ENCODE peak calls at places on chromosomes 1 and 21, in six cellular contexts. One of them, this sample, is unnamed. For H3K4me1 and H3K36me3, the result is how much of the 10 kb centered on the place peaks cover.

GRCh38 chr1:161676441-161676840 is 13.5 kb downstream of the FCGR2B start:
- DNase-seq in lower lobe of right lung: no peak
- DNase-seq in cardiac muscle cell: no peak
- DNase-seq in CD4-positive, alpha-beta memory T cell: no peak
- DNase-seq in GM23248: no peak
- DNase-seq in ovary: no peak
- DNase-seq in this sample: no peak

GRCh38 chr1:118986291-118986838 is 1.8 kb downstream of the TBX15 start:
- DNase-seq in GM23248: peak
- DNase-seq in ovary: no peak
- DNase-seq in cardiac muscle cell: no peak
- DNase-seq in lower lobe of right lung: no peak
- DNase-seq in CD4-positive, alpha-beta memory T cell: no peak
- DNase-seq in this sample: no peak

GRCh38 chr1:161195171-161195570 is 3.7 kb downstream of the ADAMTS4 start:
- DNase-seq in GM23248: no peak
- DNase-seq in cardiac muscle cell: no peak
- DNase-seq in lower lobe of right lung: no peak
- DNase-seq in ovary: no peak
- DNase-seq in CD4-positive, alpha-beta memory T cell: no peak
- DNase-seq in this sample: no peak

GRCh38 chr1:154326546-154327465 is 1.5 kb downstream of the ATP8B2 start:
- DNase-seq in cardiac muscle cell: no peak
- DNase-seq in GM23248: peak
- DNase-seq in lower lobe of right lung: no peak
- DNase-seq in ovary: peak
- DNase-seq in CD4-positive, alpha-beta memory T cell: no peak
- DNase-seq in this sample: no peak

GRCh38 chr1:3457910-3458621 is 3.6 kb downstream of the ARHGEF16 start:
- DNase-seq in cardiac muscle cell: peak
- DNase-seq in GM23248: no peak
- DNase-seq in lower lobe of right lung: no peak
- DNase-seq in ovary: no peak
- DNase-seq in CD4-positive, alpha-beta memory T cell: no peak
- DNase-seq in this sample: no peak

GRCh38 chr21:44958471-44959191 is 18.8 kb downstream of the SLX9 start:
- DNase-seq in GM23248: peak
- DNase-seq in CD4-positive, alpha-beta memory T cell: no peak
- DNase-seq in cardiac muscle cell: no peak
- DNase-seq in lower lobe of right lung: peak
- DNase-seq in ovary: peak
- DNase-seq in this sample: no peak

GRCh38 chr1:231626535-231626950 is at the start of gene DISC1:
- DNase-seq in GM23248: peak
- DNase-seq in ovary: peak
- DNase-seq in CD4-positive, alpha-beta memory T cell: peak
- DNase-seq in cardiac muscle cell: peak
- DNase-seq in lower lobe of right lung: peak
- DNase-seq in this sample: peak

GRCh38 chr1:47780469-47780995 is 216.7 kb downstream of the TRABD2B start:
- DNase-seq in lower lobe of right lung: no peak
- DNase-seq in ovary: no peak
- DNase-seq in GM23248: no peak
- DNase-seq in cardiac muscle cell: no peak
- DNase-seq in CD4-positive, alpha-beta memory T cell: no peak
- DNase-seq in this sample: no peak

GRCh38 chr1:246165826-246166709 is 341.0 kb downstream of the SMYD3 start:
- DNase-seq in ovary: no peak
- DNase-seq in lower lobe of right lung: no peak
- DNase-seq in CD4-positive, alpha-beta memory T cell: no peak
- DNase-seq in cardiac muscle cell: no peak
- DNase-seq in GM23248: no peak
- DNase-seq in this sample: no peak

GRCh38 chr1:206584265-206584648 is 28.0 kb downstream of the EIF2D start:
- DNase-seq in ovary: no peak
- DNase-seq in cardiac muscle cell: no peak
- DNase-seq in lower lobe of right lung: no peak
- DNase-seq in CD4-positive, alpha-beta memory T cell: no peak
- DNase-seq in GM23248: no peak
- DNase-seq in this sample: no peak

GRCh38 chr1:95309031-95309459 is 75.0 kb downstream of the RWDD3 start:
- DNase-seq in CD4-positive, alpha-beta memory T cell: no peak
- DNase-seq in cardiac muscle cell: peak
- DNase-seq in ovary: no peak
- DNase-seq in GM23248: peak
- DNase-seq in lower lobe of right lung: no peak
- DNase-seq in this sample: no peak

GRCh38 chr1:111570781-111571181 is 48.8 kb upstream of the RAP1A start:
- DNase-seq in cardiac muscle cell: no peak
- DNase-seq in GM23248: peak
- DNase-seq in CD4-positive, alpha-beta memory T cell: peak
- DNase-seq in ovary: no peak
- DNase-seq in lower lobe of right lung: no peak
- DNase-seq in this sample: no peak

GRCh38 chr21:27570306-27570868 is 603.5 kb upstream of the ADAMTS5 start:
- DNase-seq in GM23248: peak
- DNase-seq in ovary: peak
- DNase-seq in lower lobe of right lung: peak
- DNase-seq in CD4-positive, alpha-beta memory T cell: no peak
- DNase-seq in cardiac muscle cell: no peak
- DNase-seq in this sample: no peak
- H3K4me3 ChIP-seq in GM23248: peak
- H3K4me3 ChIP-seq in ovary: no peak
- H3K4me3 ChIP-seq in lower lobe of right lung: no peak
- H3K4me3 ChIP-seq in CD4-positive, alpha-beta memory T cell: no peak
- H3K4me3 ChIP-seq in cardiac muscle cell: no peak
- H3K4me3 ChIP-seq in this sample: no peak

DNA sequence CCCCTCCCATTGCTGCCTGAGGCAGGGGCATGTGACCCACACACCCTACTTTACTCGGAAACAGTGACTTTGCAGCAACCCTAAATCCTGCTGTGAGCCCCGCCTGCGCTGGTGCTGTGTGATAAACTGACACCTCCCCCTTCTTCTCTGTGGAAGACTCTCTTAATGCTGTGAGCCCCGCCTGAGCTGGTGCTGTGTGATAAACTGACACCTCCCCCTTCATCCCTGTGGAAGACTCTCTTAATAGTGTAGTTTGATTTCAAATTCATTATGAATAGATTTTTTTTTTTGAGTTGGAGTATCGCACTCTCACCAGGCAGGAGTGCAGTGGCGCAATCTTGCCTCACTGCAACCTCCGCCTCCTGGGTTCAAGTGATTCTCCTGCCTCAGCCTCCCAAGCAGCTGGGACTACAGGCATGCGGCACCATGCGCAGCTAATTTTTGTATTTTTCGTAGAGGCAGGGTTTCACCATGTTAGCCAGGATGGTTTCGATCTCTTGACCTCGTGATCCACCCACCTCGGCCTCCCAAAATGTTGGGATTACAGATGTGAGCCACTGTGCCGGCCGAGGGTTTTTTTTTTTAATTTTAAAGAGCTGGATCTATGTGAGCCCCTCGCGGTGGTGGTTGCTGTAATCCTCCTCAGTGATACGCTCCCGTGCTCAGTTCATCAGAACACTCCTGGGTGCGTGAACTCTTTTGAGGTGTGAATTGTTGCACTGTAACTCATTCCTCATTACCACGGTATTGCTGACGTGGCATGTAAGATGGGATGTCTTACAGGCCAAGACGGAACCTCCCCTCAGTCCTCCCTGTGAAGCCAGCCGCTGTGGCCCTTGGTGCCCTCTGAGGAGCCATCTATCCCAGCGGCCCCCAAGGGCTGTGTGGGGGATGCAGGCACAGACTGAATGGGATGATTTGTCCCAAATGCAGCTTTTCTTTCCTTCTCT is 60.3 kb downstream of the GALNT2 start:
- DNase-seq in cardiac muscle cell: no peak
- DNase-seq in GM23248: no peak
- DNase-seq in ovary: no peak
- DNase-seq in lower lobe of right lung: peak
- DNase-seq in CD4-positive, alpha-beta memory T cell: peak
- DNase-seq in this sample: no peak
- H3K4me1 ChIP-seq in cardiac muscle cell: half or more
- H3K4me1 ChIP-seq in GM23248: under half
- H3K4me1 ChIP-seq in ovary: under half
- H3K4me1 ChIP-seq in lower lobe of right lung: under half
- H3K4me1 ChIP-seq in CD4-positive, alpha-beta memory T cell: under half
- H3K4me1 ChIP-seq in this sample: under half

DNA sequence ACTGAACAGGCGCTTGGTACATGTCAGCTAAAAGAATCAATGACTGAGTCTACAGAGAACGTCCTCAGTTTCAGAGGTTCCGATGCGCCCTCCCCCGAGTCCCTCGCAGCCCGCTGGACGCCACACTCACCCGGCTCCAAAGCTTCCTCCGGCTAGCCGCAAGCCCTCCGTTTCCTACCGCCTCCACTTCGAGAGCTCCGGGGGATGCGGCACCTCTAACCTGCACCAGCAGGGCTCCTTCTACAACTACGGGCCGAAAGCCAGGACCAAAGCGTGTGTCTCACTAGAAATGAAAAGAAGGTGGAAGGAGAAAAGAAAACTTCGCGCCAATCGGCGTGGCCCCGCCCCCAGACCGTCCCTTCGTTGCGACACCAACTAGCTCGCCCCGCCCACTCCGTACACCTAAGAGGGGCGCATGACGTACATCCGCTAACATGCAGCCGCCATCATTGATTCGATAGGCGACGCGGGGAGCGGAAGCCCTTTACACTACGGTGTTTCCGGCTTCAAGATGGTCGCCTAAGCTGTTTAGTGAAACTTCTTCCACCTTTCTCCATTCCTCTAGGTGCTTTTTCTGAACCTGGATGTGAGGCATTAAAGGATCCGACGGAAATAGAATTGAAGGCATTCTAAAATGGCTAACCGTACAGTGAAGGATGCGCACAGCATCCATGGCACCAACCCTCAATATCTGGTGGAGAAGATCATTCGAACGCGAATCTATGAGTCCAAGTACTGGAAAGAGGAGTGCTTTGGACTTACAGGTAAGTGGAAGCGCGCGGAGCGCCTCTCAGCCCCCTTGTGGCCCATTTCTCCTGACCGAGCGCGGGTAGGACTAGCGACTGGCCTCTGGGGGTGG is at the start of the genes ORC1 and PRPF38A:
- DNase-seq in GM23248: peak
- DNase-seq in CD4-positive, alpha-beta memory T cell: peak
- DNase-seq in cardiac muscle cell: peak
- DNase-seq in ovary: peak
- DNase-seq in lower lobe of right lung: peak
- DNase-seq in this sample: peak
- H3K36me3 ChIP-seq in GM23248: under half
- H3K36me3 ChIP-seq in CD4-positive, alpha-beta memory T cell: under half
- H3K36me3 ChIP-seq in cardiac muscle cell: under half
- H3K36me3 ChIP-seq in ovary: under half
- H3K36me3 ChIP-seq in lower lobe of right lung: under half
- H3K36me3 ChIP-seq in this sample: under half

GRCh38 chr1:158932171-158932570 is 819 bp downstream of the PYHIN1 start:
- DNase-seq in lower lobe of right lung: no peak
- DNase-seq in cardiac muscle cell: no peak
- DNase-seq in CD4-positive, alpha-beta memory T cell: peak
- DNase-seq in ovary: no peak
- DNase-seq in GM23248: no peak
- DNase-seq in this sample: no peak

GRCh38 chr1:158939180-158939579 is 7.8 kb downstream of the PYHIN1 start:
- DNase-seq in CD4-positive, alpha-beta memory T cell: no peak
- DNase-seq in ovary: no peak
- DNase-seq in GM23248: no peak
- DNase-seq in cardiac muscle cell: no peak
- DNase-seq in lower lobe of right lung: no peak
- DNase-seq in this sample: no peak

GRCh38 chr1:158930504-158930903 is 848 bp upstream of the PYHIN1 start:
- DNase-seq in GM23248: no peak
- DNase-seq in lower lobe of right lung: no peak
- DNase-seq in cardiac muscle cell: no peak
- DNase-seq in CD4-positive, alpha-beta memory T cell: peak
- DNase-seq in ovary: no peak
- DNase-seq in this sample: peak

GRCh38 chr1:158931055-158931737 is at the start of gene PYHIN1:
- DNase-seq in ovary: no peak
- DNase-seq in CD4-positive, alpha-beta memory T cell: peak
- DNase-seq in GM23248: no peak
- DNase-seq in cardiac muscle cell: no peak
- DNase-seq in lower lobe of right lung: no peak
- DNase-seq in this sample: peak

GRCh38 chr1:158933621-158934020 is 2.3 kb downstream of the PYHIN1 start:
- DNase-seq in GM23248: no peak
- DNase-seq in lower lobe of right lung: no peak
- DNase-seq in ovary: no peak
- DNase-seq in CD4-positive, alpha-beta memory T cell: peak
- DNase-seq in cardiac muscle cell: no peak
- DNase-seq in this sample: peak
- H3K4me3 ChIP-seq in GM23248: no peak
- H3K4me3 ChIP-seq in lower lobe of right lung: peak
- H3K4me3 ChIP-seq in ovary: no peak
- H3K4me3 ChIP-seq in CD4-positive, alpha-beta memory T cell: peak
- H3K4me3 ChIP-seq in cardiac muscle cell: no peak
- H3K4me3 ChIP-seq in this sample: peak

DNA sequence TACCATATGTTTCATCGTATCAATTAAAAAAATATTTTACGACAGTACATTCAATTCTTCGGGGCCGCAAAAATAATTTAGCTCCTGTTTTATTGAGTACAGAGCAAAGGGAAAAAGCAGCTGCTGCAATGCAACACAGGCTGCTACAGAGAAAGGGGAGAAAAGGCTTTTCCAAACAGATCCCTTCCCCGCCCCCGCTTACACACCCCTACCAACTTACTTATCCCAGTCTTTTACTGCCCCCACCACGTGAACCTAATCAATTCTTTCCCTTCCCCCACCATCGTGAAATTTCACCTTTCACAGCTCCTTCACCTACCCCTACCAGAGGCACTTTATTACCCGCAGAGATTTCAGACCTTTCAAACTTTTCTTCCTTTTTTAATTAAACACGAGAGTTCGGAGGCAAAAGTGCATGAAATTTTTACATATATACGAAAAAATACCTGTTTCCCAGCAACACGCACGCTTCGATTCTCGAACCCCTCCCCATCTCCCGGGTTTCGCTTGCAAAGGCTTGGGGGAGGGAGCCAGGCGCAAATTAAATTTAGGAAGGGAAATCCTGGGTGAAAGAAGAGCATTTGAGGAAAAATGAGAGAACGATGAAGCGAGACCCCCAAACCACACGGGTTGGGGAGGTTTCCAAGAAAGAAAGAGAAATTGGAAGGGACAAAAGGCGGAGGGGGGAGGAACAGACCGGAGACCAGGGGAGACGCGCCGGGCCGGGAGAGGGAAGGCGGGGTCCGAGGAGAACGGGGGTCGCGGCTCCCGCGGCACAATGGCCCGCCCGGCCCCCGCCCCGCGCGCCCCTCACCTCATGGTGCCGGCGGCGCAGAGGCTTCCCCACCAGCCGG is 824 bp downstream of the ENAH start:
- DNase-seq in lower lobe of right lung: no peak
- DNase-seq in cardiac muscle cell: peak
- DNase-seq in ovary: peak
- DNase-seq in CD4-positive, alpha-beta memory T cell: no peak
- DNase-seq in GM23248: peak
- DNase-seq in this sample: no peak
- H3K4me1 ChIP-seq in lower lobe of right lung: under half
- H3K4me1 ChIP-seq in cardiac muscle cell: under half
- H3K4me1 ChIP-seq in ovary: under half
- H3K4me1 ChIP-seq in CD4-positive, alpha-beta memory T cell: under half
- H3K4me1 ChIP-seq in GM23248: half or more
- H3K4me1 ChIP-seq in this sample: under half